ENCODE peak calls at places on chromosomes 4 and X, in five cellular contexts. S, F, Z, J and O are unnamed samples.
A peak's percentile ranks its signal among the peaks of the same experiment; 100 is the strongest.

GRCh38 chr4:126495163-126495752 is 1137.5 kb upstream of the INTU start:
- DNase-seq in F (no peak), S (no peak), J (no peak), Z (no peak), O (no peak)

GRCh38 chr4:108427946-108428345 is 192.4 kb upstream of the RPL34 start:
- DNase-seq in S (no peak), Z (no peak), F (no peak), J (no peak), O (no peak)

GRCh38 chr4:27397886-27398285 is 537.2 kb downstream of the STIM2 start:
- DNase-seq in Z (no peak), F (no peak), S (no peak), J (no peak), O (no peak)

GRCh38 chrX:53440631-53441517 is 6.7 kb upstream of the HSD17B10 start:
- DNase-seq in S (no peak), F (peak; percentile 78), J (peak; percentile 63), Z (peak; percentile 60), O (peak; percentile 6)

GRCh38 chr4:54547299-54548097 is 110.3 kb upstream of the KIT start:
- DNase-seq in S (no peak), J (no peak), F (no peak), Z (no peak), O (no peak)

GRCh38 chr4:74087481-74087880 is 11.5 kb downstream of the CXCL2 start:
- DNase-seq in F (no peak), S (no peak), Z (no peak), J (no peak), O (no peak)

GRCh38 chr4:137890802-137891201 is 351.3 kb downstream of the SLC7A11 start:
- DNase-seq in Z (no peak), F (no peak), J (no peak), S (no peak), O (no peak)

GRCh38 chr4:37157403-37158167 is 87.0 kb upstream of the NWD2 start:
- DNase-seq in Z (no peak), J (no peak), F (no peak), S (no peak), O (no peak)

GRCh38 chr4:61772116-61772515 is 572.0 kb downstream of the ADGRL3 start:
- DNase-seq in S (no peak), J (no peak), F (no peak), Z (no peak), O (no peak)

GRCh38 chrX:153635788-153636668 is 11.0 kb upstream of the DUSP9 start:
- DNase-seq in Z (no peak), F (no peak), S (peak; percentile 40), J (no peak), O (no peak)

GRCh38 chr4:118268780-118269179 is 84.0 kb downstream of the PRSS12 start:
- DNase-seq in S (no peak), J (no peak), Z (no peak), F (no peak), O (no peak)

GRCh38 chrX:30863969-30864368 is 25.1 kb downstream of the TAB3 start:
- DNase-seq in Z (no peak), F (no peak), S (no peak), J (no peak), O (no peak)

GRCh38 chr4:186021461-186022167 is 47.3 kb upstream of the TLR3 start:
- DNase-seq in S (peak; percentile 44), F (no peak), J (no peak), Z (no peak), O (no peak)

GRCh38 chrX:137234651-137235402 is 201.0 kb upstream of the GPR101 start:
- DNase-seq in J (no peak), Z (no peak), S (no peak), F (no peak), O (no peak)

GRCh38 chr4:94408549-94409374 is 43.0 kb upstream of the PDLIM5 start:
- DNase-seq in Z (no peak), J (no peak), S (no peak), F (no peak), O (no peak)

GRCh38 chrX:112643721-112644120 is 36.0 kb downstream of the LHFPL1 start:
- DNase-seq in S (no peak), J (no peak), F (no peak), Z (no peak), O (no peak)

GRCh38 chrX:49995021-49995731 is 72.8 kb downstream of the CLCN5 start:
- DNase-seq in F (no peak), J (no peak), Z (no peak), S (no peak), O (no peak)

GRCh38 chrX:7074135-7074907 is 73.2 kb upstream of the STS start:
- DNase-seq in F (no peak), Z (no peak), J (no peak), S (no peak), O (no peak)

GRCh38 chrX:130702867-130703707 is 199.9 kb downstream of the ENOX2 start:
- DNase-seq in J (no peak), F (no peak), Z (no peak), S (no peak), O (no peak)

GRCh38 chrX:130699618-130700017 is 203.4 kb downstream of the ENOX2 start:
- DNase-seq in F (no peak), J (no peak), Z (no peak), S (no peak), O (no peak)

GRCh38 chrX:130700629-130701028 is 202.4 kb downstream of the ENOX2 start:
- DNase-seq in J (no peak), F (no peak), S (no peak), Z (no peak), O (no peak)

GRCh38 chrX:130704053-130705038 is 198.7 kb downstream of the ENOX2 start:
- DNase-seq in Z (no peak), S (no peak), J (no peak), F (no peak), O (no peak)

GRCh38 chrX:130705591-130705990 is 197.4 kb downstream of the ENOX2 start:
- DNase-seq in J (no peak), F (no peak), S (no peak), Z (no peak), O (no peak)
- TF ChIP-seq CTCF in J (no peak), F (no peak), S (no peak), Z (no peak), O (no peak)

DNA sequence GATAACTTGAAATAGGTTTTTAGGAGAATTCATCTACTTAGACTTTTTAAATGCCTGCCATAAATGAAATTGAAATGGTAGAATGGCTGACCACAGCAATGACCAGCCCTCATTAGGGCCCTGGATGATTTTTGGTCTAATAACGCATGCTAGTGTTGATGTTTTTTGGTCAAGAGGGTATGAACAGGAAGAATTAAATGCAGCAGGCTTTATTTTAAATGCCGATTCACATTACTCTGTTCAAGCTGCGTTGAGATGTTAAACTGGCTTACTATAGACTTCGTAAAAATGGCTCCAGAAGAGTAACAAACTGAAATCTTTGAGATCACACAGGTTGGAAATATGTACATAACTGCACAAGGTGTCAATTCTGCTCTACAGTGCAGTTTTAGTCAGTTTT is 14.6 kb downstream of the DDX3X start:
- DNase-seq in F (no peak), S (no peak), J (no peak), Z (no peak), O (no peak)
- H3K36me3 ChIP-seq in F (peaks cover 64% of the 10 kb centered on the region), S (peaks cover 73% of the 10 kb centered on the region), J (peaks cover 59% of the 10 kb centered on the region), Z (no peaks in the 10 kb centered on the region), O (peaks cover 40% of the 10 kb centered on the region)

DNA sequence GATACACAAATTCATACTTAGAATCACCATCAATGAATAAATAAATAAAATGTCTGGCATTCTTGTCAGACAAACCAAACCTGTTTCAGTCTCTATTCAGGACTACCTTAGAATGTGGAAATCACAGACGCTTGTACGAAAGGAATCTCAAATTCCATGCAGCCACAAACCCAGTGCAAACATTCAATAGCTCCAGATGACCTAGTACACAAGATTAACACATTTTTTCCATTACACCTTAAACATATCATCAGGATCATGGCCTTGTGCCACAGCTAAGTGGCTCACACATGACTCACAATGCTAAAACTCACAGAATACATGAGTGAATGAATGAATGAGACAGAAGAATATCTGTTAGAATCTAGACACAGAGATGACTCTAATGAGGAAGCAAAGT is 134.2 kb downstream of the PWWP3B start:
- DNase-seq in Z (no peak), J (no peak), F (no peak), S (no peak), O (no peak)
- H3K4me1 ChIP-seq in Z (no peaks in the 10 kb centered on the region), J (no peaks in the 10 kb centered on the region), F (no peaks in the 10 kb centered on the region), S (no peaks in the 10 kb centered on the region), O (no peaks in the 10 kb centered on the region)

GRCh38 chr4:2933566-2934076 is 29.6 kb downstream of the NOP14 start:
- DNase-seq in S (no peak), J (no peak), Z (no peak), F (peak; percentile 31), O (no peak)

GRCh38 chr4:2930821-2931764 is 32.1 kb downstream of the NOP14 start:
- DNase-seq in J (peak; percentile 88), Z (no peak), F (peak; percentile 23), S (no peak), O (no peak)

GRCh38 chr4:2932951-2933565 is 30.1 kb downstream of the NOP14 start:
- DNase-seq in F (no peak), Z (no peak), S (no peak), J (peak; percentile 51), O (no peak)

GRCh38 chr4:2932561-2932950 is 30.6 kb downstream of the NOP14 start:
- DNase-seq in S (no peak), Z (no peak), J (no peak), F (peak; percentile 19), O (no peak)

DNA sequence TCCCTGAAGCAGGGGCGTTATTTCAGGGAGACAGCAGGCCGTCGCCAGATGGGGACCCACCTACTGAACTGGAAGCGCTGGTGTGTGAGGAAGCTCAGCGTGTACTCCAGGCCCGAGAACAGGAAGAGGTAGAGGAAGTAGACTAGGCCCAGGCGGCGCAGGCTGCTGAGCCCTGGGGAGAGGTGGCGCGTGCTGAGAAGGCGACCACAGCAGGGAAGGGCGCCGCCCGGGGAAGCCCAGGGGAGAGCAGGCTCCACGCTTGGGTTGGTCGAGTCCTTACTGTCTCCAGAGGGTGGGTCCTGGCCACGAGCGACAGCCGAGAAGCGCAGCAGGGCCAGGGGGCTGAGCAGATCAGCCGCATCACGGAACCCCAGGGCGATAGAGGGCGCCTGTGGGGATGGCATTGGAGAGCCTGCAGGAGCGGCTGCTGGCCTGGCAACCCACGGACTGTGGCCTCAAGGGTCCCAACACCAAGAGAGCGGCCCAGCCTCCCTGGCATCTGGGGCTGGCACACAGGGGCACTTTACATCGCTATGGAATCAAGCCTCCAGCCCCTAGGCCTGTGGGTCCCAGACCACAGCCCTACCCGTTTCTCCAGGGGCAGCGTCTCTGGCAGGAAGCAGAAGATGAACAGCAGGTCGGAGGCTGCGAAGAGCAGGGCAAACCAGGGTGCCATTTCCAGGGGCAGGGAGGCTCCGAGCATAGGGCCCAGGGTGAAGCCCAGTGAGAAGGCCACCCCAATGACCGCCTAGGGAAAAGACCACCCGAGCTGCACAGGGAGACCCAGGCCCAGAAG is 31.2 kb downstream of the NOP14 start:
- DNase-seq in F (peak; percentile 69), S (peak; percentile 82), Z (no peak), J (peak; percentile 89), O (peak; percentile 39)
- TF ChIP-seq CTCF in F (no peak), S (peak; percentile 80), Z (no peak), J (peak; percentile 31), O (no peak)

DNA sequence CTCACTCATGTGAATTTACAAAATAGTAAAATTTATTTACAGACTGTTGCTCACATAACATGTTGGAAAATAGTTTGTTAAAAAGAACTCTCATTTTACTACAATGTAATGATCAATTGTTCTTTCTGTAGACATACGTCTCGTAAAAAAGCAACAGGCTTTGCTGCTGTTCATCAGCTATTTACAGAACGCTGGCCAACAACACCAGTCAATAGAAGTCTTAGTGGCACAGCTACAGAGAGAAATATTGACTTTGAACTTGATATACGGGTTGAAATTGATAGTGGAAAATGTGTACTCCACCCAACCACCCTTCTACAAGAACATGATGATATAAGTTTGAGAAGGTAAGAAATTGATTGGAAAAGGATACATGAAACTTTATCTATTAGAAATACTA is 47.6 kb upstream of the ADAD1 start:
- DNase-seq in Z (no peak), F (no peak), S (no peak), J (no peak), O (no peak)
- H3K36me3 ChIP-seq in Z (no peaks in the 10 kb centered on the region), F (peaks cover 60% of the 10 kb centered on the region), S (peaks cover 25% of the 10 kb centered on the region), J (peaks cover 85% of the 10 kb centered on the region), O (no peaks in the 10 kb centered on the region)